ENCODE peak calls at places on chromosomes 11 and 22, in six cellular contexts. N is IMR-90, R is mesenchymal stem cell, G is H1, F is neuronal stem cell, U is trophoblast cell. I is an unnamed sample.

GRCh38 chr11:32990481-32990880 is 25.2 kb upstream of the DEPDC7 start:
- DNase-seq in N (no peak), R (no peak), G (no peak), F (no peak), U (no peak), I (no peak)

GRCh38 chr11:62543680-62544444 is 2.7 kb downstream of the AHNAK start:
- DNase-seq in N (no peak), R (peak), G (no peak), F (no peak), U (peak), I (no peak)

GRCh38 chr11:120061761-120062560 is 76.0 kb downstream of the TRIM29 start:
- DNase-seq in N (no peak), R (no peak), G (peak), F (peak), U (peak), I (peak)

GRCh38 chr22:31086703-31087330 is 5.7 kb downstream of the SMTN start:
- DNase-seq in N (no peak), R (no peak), G (no peak), F (no peak), U (no peak), I (no peak)

GRCh38 chr22:29207562-29208501 is 2.1 kb downstream of the EMID1 start:
- DNase-seq in N (no peak), R (no peak), G (no peak), F (no peak), U (no peak), I (no peak)

GRCh38 chr11:96655474-96655873 is 265.7 kb downstream of the JRKL start:
- DNase-seq in N (no peak), R (no peak), G (no peak), F (no peak), U (no peak), I (no peak)

GRCh38 chr11:77981346-77981947 is 13.0 kb downstream of the INTS4 start:
- DNase-seq in N (no peak), R (no peak), G (no peak), F (no peak), U (no peak), I (no peak)

GRCh38 chr22:45312856-45313255 is 3.1 kb downstream of the FAM118A start:
- DNase-seq in N (no peak), R (no peak), G (no peak), F (no peak), U (peak), I (no peak)

GRCh38 chr22:45268167-45268957 is 16.4 kb upstream of the UPK3A start:
- DNase-seq in N (no peak), R (peak), G (peak), F (peak), U (peak), I (peak)

GRCh38 chr22:27311666-27312566 is 489.6 kb downstream of the MN1 start:
- DNase-seq in N (no peak), R (peak), G (peak), F (no peak), U (no peak), I (peak)

GRCh38 chr11:59154585-59154984 is 11.9 kb downstream of the FAM111A start:
- DNase-seq in N (peak), R (no peak), G (no peak), F (no peak), U (peak), I (no peak)

GRCh38 chr22:46797355-46797754 is 34.9 kb downstream of the TBC1D22A start:
- DNase-seq in N (peak), R (peak), G (no peak), F (no peak), U (peak), I (no peak)

GRCh38 chr11:34192481-34193401 is 87.3 kb downstream of the NAT10 start:
- DNase-seq in N (peak), R (peak), G (no peak), F (no peak), U (peak), I (no peak)

GRCh38 chr11:78231962-78232459 is 43.3 kb downstream of the USP35 start:
- DNase-seq in N (peak), R (peak), G (no peak), F (no peak), U (no peak), I (no peak)

GRCh38 chr11:8258289-8258688 is 5.4 kb downstream of the LMO1 start:
- DNase-seq in N (no peak), R (no peak), G (no peak), F (no peak), U (no peak), I (peak)

GRCh38 chr11:63534895-63535461 is 1.6 kb upstream of the PLAAT4 start:
- DNase-seq in N (no peak), R (peak), G (no peak), F (no peak), U (no peak), I (no peak)

GRCh38 chr11:2581931-2582435 is 117.8 kb downstream of the KCNQ1OT1 start:
- DNase-seq in N (no peak), R (no peak), G (no peak), F (no peak), U (no peak), I (peak)

GRCh38 chr11:32888805-32889204 is 3.8 kb upstream of the QSER1 start:
- DNase-seq in N (peak), R (peak), G (no peak), F (no peak), U (no peak), I (no peak)

GRCh38 chr22:48703265-48703941 is 1124.3 kb downstream of the BRD1 start:
- DNase-seq in N (no peak), R (no peak), G (no peak), F (no peak), U (no peak), I (no peak)

GRCh38 chr11:66727883-66728759 is 895 bp downstream of the SPTBN2 start:
- DNase-seq in N (no peak), R (no peak), G (peak), F (no peak), U (no peak), I (no peak)

GRCh38 chr11:62400760-62401159 is 18.1 kb upstream of the SCGB1A1 start:
- DNase-seq in N (peak), R (peak), G (no peak), F (no peak), U (no peak), I (no peak)

GRCh38 chr11:77102246-77103210 is at the start of gene OMP:
- DNase-seq in N (no peak), R (no peak), G (no peak), F (no peak), U (no peak), I (no peak)

GRCh38 chr11:108947654-108948570 is 283.0 kb downstream of the DDX10 start:
- DNase-seq in N (peak), R (peak), G (no peak), F (no peak), U (peak), I (no peak)

GRCh38 chr11:115677190-115677589 is 173.0 kb upstream of the CADM1 start:
- DNase-seq in N (no peak), R (no peak), G (no peak), F (no peak), U (no peak), I (no peak)

GRCh38 chr11:122045181-122045586 is 70.8 kb downstream of the BLID start:
- DNase-seq in N (peak), R (peak), G (no peak), F (no peak), U (peak), I (no peak)

GRCh38 chr11:123063396-123064267 is 1.7 kb upstream of the HSPA8 start:
- DNase-seq in N (peak), R (peak), G (no peak), F (no peak), U (peak), I (no peak)

GRCh38 chr11:125777309-125777708 is 1.3 kb downstream of the PATE2 start:
- DNase-seq in N (peak), R (no peak), G (no peak), F (no peak), U (no peak), I (no peak)

GRCh38 chr22:45334068-45334467 is 24.3 kb downstream of the FAM118A start:
- DNase-seq in N (no peak), R (no peak), G (no peak), F (no peak), U (no peak), I (no peak)

GRCh38 chr11:126317681-126318641 is 14.1 kb downstream of the DCPS start:
- DNase-seq in N (peak), R (peak), G (no peak), F (no peak), U (no peak), I (no peak)

GRCh38 chr22:27987557-27987956 is 68.5 kb upstream of the PITPNB start:
- DNase-seq in N (peak), R (peak), G (no peak), F (no peak), U (no peak), I (peak)

GRCh38 chr22:48736593-48737460 is 1090.8 kb downstream of the BRD1 start:
- DNase-seq in N (no peak), R (no peak), G (no peak), F (no peak), U (no peak), I (no peak)

GRCh38 chr11:11672764-11673163 is 51.0 kb upstream of the GALNT18 start:
- DNase-seq in N (no peak), R (no peak), G (no peak), F (no peak), U (peak), I (no peak)

GRCh38 chr11:27471588-27472397 is 797 bp downstream of the LGR4 start:
- DNase-seq in N (no peak), R (peak), G (peak), F (peak), U (peak), I (peak)

GRCh38 chr11:16321148-16321547 is 35.2 kb downstream of the SOX6 start:
- DNase-seq in N (peak), R (no peak), G (no peak), F (no peak), U (no peak), I (no peak)

GRCh38 chr22:48853627-48854240 is 973.9 kb downstream of the BRD1 start:
- DNase-seq in N (no peak), R (no peak), G (no peak), F (no peak), U (no peak), I (no peak)

GRCh38 chr11:10122337-10123197 is 171.5 kb downstream of the SBF2 start:
- DNase-seq in N (peak), R (peak), G (no peak), F (no peak), U (peak), I (no peak)
- H4K91ac ChIP-seq in N (peak), R (no peak), G (no peak), F (no peak), U (no peak), I (no peak)

DNA sequence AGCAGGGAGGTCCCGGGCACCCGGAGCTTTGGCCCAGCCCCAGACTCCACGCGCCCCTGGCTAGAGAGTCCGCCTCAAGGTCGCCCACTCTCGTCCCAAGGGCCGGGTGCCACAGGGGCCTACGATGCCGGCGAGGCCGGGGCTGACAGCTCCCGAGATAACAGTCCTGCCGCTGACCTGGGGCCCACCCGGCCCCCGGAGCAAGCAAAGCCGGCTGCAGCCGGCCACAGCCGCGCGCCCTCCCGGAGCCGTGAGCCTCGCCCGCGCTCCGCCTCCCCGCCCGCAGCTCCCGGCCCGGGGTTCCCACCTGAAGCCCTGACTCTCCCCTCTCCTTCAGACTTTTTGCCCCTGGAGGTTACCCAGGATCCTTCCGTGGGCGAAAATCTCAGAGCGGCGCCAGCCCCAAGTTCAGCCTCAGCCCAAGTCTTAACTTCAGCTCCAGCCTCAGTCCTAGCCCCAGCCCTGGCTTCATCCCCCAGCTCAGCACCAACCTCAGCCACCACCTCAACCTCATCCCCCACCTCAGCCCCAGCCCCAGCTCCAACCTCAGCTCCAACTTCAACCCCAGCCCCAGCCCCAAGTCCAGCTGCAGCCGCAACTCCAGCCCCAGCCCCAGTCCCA is 1.6 kb downstream of the KLHDC7B start:
- DNase-seq in N (no peak), R (no peak), G (no peak), F (no peak), U (no peak), I (no peak)
- H4K91ac ChIP-seq in N (no peak), R (no peak), G (no peak), F (no peak), U (peak), I (no peak)

GRCh38 chr11:72842126-72842525 is 27.9 kb downstream of the ATG16L2 start:
- DNase-seq in N (no peak), R (no peak), G (no peak), F (no peak), U (no peak), I (no peak)
- H4K91ac ChIP-seq in N (no peak), R (no peak), G (no peak), F (no peak), U (no peak), I (no peak)

DNA sequence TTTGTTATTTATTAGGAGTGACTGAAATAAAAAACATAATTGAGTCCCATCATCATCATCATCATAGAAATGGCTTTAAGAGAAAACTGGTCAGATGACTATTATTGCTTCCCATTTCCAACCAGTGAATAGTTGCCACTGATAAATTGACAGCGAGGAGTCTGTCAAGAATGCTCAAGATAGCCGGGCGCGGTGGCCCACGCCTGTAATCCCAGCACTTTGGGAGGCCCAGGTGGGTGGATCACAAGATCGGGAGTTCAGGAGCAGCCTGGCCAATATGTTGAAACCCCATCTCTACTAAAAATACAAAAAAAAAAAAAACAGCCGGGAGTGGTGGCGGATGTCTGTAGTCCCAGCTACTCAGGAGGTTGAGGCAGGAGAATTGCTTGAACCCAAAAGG is 1.9 kb downstream of the WBP2NL start:
- DNase-seq in N (no peak), R (no peak), G (no peak), F (no peak), U (no peak), I (no peak)
- H4K91ac ChIP-seq in N (no peak), R (no peak), G (no peak), F (no peak), U (no peak), I (no peak)

DNA sequence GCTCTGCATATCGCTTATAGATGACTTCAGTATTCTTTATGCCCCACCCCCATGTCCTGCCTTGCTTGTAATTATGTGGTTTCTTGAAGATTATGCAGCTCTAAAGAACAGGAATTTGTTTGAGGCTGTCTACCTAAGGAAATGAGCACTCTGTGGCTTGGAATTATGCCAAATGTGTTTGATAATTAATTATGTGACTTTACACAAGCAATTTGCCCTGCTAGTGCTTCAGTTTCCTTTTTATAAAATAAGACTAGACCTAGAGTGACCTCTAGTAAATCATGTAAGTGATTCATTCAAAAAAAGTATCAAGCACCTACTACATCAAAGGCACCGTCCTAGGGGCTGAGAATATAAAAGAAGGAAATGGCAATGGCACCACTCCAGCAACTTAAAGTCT is 491.5 kb upstream of the KIRREL3 start:
- DNase-seq in N (no peak), R (no peak), G (no peak), F (no peak), U (no peak), I (no peak)
- H4K91ac ChIP-seq in N (no peak), R (no peak), G (no peak), F (no peak), U (no peak), I (no peak)

GRCh38 chr11:70755410-70756158 is 357.3 kb downstream of the CTTN start:
- DNase-seq in N (peak), R (peak), G (peak), F (peak), U (peak), I (peak)

GRCh38 chr11:70758206-70758605 is 359.9 kb downstream of the CTTN start:
- DNase-seq in N (no peak), R (no peak), G (no peak), F (no peak), U (no peak), I (no peak)

GRCh38 chr11:70756756-70757155 is 358.4 kb downstream of the CTTN start:
- DNase-seq in N (no peak), R (no peak), G (no peak), F (no peak), U (no peak), I (no peak)

GRCh38 chr11:70756341-70756740 is 358.0 kb downstream of the CTTN start:
- DNase-seq in N (no peak), R (no peak), G (no peak), F (no peak), U (no peak), I (no peak)

GRCh38 chr11:70757241-70757640 is 358.9 kb downstream of the CTTN start:
- DNase-seq in N (no peak), R (no peak), G (no peak), F (no peak), U (no peak), I (no peak)
- H4K91ac ChIP-seq in N (no peak), R (no peak), G (no peak), F (no peak), U (no peak), I (no peak)

GRCh38 chr11:45037425-45038005 is 86.8 kb upstream of the TP53I11 start:
- DNase-seq in N (no peak), R (no peak), G (no peak), F (no peak), U (no peak), I (no peak)
- H4K91ac ChIP-seq in N (no peak), R (no peak), G (no peak), F (no peak), U (no peak), I (no peak)

GRCh38 chr11:79440451-79441158 is at the start of gene TENM4:
- DNase-seq in N (peak), R (peak), G (peak), F (peak), U (peak), I (peak)

GRCh38 chr11:79439893-79440450 is 858 bp downstream of the TENM4 start:
- DNase-seq in N (no peak), R (no peak), G (peak), F (peak), U (peak), I (peak)

GRCh38 chr11:79438631-79439429 is 2.0 kb downstream of the TENM4 start:
- DNase-seq in N (peak), R (peak), G (peak), F (peak), U (no peak), I (peak)

GRCh38 chr11:79439430-79439892 is 1.4 kb downstream of the TENM4 start:
- DNase-seq in N (peak), R (peak), G (no peak), F (no peak), U (no peak), I (no peak)

GRCh38 chr11:79441159-79441875 is 487 bp upstream of the TENM4 start:
- DNase-seq in N (peak), R (peak), G (peak), F (peak), U (peak), I (peak)
- H4K91ac ChIP-seq in N (no peak), R (no peak), G (no peak), F (no peak), U (no peak), I (no peak)

GRCh38 chr11:87037450-87038234 is at the start of gene TMEM135:
- DNase-seq in N (peak), R (peak), G (peak), F (peak), U (peak), I (peak)
- H4K91ac ChIP-seq in N (peak), R (peak), G (peak), F (no peak), U (peak), I (no peak)

GRCh38 chr11:118417801-118418200 is 16.4 kb downstream of the ATP5MG start:
- DNase-seq in N (no peak), R (no peak), G (no peak), F (no peak), U (peak), I (no peak)
- H4K91ac ChIP-seq in N (no peak), R (no peak), G (no peak), F (no peak), U (no peak), I (no peak)

I was measured in H9.